ENCODE peak calls at places on chromosome 5, in five cellular contexts. One of them, this sample, is unnamed. For H3K27me3, the result is how much of the 10 kb centered on the place peaks cover.

GRCh38 chr5:85452322-85453025 is 1067.8 kb upstream of the EDIL3 start:
- DNase-seq in brain microvascular endothelial cell: no peak
- DNase-seq in psoas muscle: no peak
- DNase-seq in heart right ventricle: no peak
- DNase-seq in H9: no peak
- DNase-seq in this sample: no peak

GRCh38 chr5:21774791-21775190 is 1078.4 kb downstream of the CDH12 start:
- DNase-seq in heart right ventricle: no peak
- DNase-seq in brain microvascular endothelial cell: no peak
- DNase-seq in psoas muscle: no peak
- DNase-seq in H9: no peak
- DNase-seq in this sample: no peak

GRCh38 chr5:171478946-171479775 is 59.7 kb downstream of the FGF18 start:
- DNase-seq in psoas muscle: no peak
- DNase-seq in H9: no peak
- DNase-seq in brain microvascular endothelial cell: no peak
- DNase-seq in heart right ventricle: no peak
- DNase-seq in this sample: no peak

GRCh38 chr5:83097582-83098265 is 20.4 kb downstream of the XRCC4 start:
- DNase-seq in H9: no peak
- DNase-seq in brain microvascular endothelial cell: no peak
- DNase-seq in psoas muscle: no peak
- DNase-seq in heart right ventricle: no peak
- DNase-seq in this sample: no peak

GRCh38 chr5:56612353-56612752 is 203.0 kb upstream of the MAP3K1 start:
- DNase-seq in heart right ventricle: no peak
- DNase-seq in brain microvascular endothelial cell: no peak
- DNase-seq in psoas muscle: no peak
- DNase-seq in H9: no peak
- DNase-seq in this sample: no peak

GRCh38 chr5:126044931-126045565 is 378.2 kb upstream of the GRAMD2B start:
- DNase-seq in heart right ventricle: no peak
- DNase-seq in brain microvascular endothelial cell: no peak
- DNase-seq in H9: no peak
- DNase-seq in psoas muscle: no peak
- DNase-seq in this sample: no peak

GRCh38 chr5:150081541-150082283 is 4.6 kb downstream of the CSF1R start:
- DNase-seq in psoas muscle: peak
- DNase-seq in H9: no peak
- DNase-seq in heart right ventricle: peak
- DNase-seq in brain microvascular endothelial cell: no peak
- DNase-seq in this sample: peak

GRCh38 chr5:57539281-57539701 is 56.7 kb upstream of the ACTBL2 start:
- DNase-seq in heart right ventricle: no peak
- DNase-seq in H9: no peak
- DNase-seq in brain microvascular endothelial cell: peak
- DNase-seq in psoas muscle: no peak
- DNase-seq in this sample: no peak

GRCh38 chr5:141605523-141606277 is 13.1 kb downstream of the DIAPH1 start:
- DNase-seq in brain microvascular endothelial cell: peak
- DNase-seq in H9: no peak
- DNase-seq in psoas muscle: no peak
- DNase-seq in heart right ventricle: peak
- DNase-seq in this sample: peak

GRCh38 chr5:112551437-112552018 is 132.5 kb upstream of the EPB41L4A start:
- DNase-seq in psoas muscle: no peak
- DNase-seq in brain microvascular endothelial cell: peak
- DNase-seq in heart right ventricle: peak
- DNase-seq in H9: no peak
- DNase-seq in this sample: no peak

GRCh38 chr5:140632366-140633080 is 452 bp downstream of the CD14 start:
- DNase-seq in psoas muscle: peak
- DNase-seq in H9: no peak
- DNase-seq in heart right ventricle: peak
- DNase-seq in brain microvascular endothelial cell: peak
- DNase-seq in this sample: peak

GRCh38 chr5:39107350-39107749 is 33.2 kb upstream of the RICTOR start:
- DNase-seq in heart right ventricle: no peak
- DNase-seq in H9: no peak
- DNase-seq in brain microvascular endothelial cell: no peak
- DNase-seq in psoas muscle: no peak
- DNase-seq in this sample: no peak

DNA sequence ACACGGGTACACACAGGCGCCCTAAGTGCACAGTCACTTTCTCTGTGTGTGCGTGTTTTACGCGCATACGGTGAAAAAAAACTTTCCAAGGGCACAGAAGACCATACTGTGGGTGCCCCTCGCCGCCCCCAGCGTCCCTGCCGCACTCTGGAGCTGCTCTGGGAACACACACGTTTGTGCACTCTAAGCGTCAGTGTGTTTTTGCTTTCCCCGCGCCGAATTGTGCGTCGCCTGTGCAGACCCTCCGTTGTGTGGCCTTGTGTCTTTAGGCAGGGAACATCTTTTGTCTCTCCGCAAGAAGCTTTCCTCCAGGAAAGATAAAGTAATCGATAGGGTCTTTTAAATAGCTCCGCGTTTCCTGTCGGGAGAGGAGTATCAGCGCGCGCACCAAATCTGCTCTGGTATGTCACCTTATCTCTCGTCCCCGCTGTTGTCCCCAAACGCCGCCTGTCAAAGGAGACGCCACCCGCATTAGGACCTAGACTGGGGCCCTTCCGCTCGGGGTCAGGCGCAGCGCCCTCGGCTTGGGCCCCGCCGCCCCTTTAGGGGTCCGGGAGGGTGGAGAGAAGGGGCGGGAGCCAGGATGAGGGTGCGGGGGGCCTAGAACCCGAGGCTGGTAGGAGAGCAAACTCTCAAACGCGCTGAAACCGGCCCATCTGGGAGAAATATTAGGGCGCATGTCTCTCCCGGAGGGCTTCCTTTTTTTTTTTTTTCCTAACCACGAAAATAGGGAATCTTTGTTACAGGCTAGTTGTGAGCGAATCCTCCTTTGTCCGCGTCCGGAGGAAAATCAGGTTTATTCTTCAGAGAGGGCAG is 10.5 kb upstream of the NKX2-5 start:
- DNase-seq in H9: peak
- DNase-seq in brain microvascular endothelial cell: no peak
- DNase-seq in psoas muscle: no peak
- DNase-seq in heart right ventricle: no peak
- DNase-seq in this sample: no peak
- H3K27me3 ChIP-seq in H9: half or more
- H3K27me3 ChIP-seq in brain microvascular endothelial cell: half or more
- H3K27me3 ChIP-seq in psoas muscle: half or more
- H3K27me3 ChIP-seq in heart right ventricle: under half
- H3K27me3 ChIP-seq in this sample: half or more

GRCh38 chr5:58868931-58869330 is 286.1 kb downstream of the RAB3C start:
- DNase-seq in brain microvascular endothelial cell: no peak
- DNase-seq in H9: no peak
- DNase-seq in psoas muscle: no peak
- DNase-seq in heart right ventricle: no peak
- DNase-seq in this sample: no peak

GRCh38 chr5:58872670-58873273 is 289.9 kb downstream of the RAB3C start:
- DNase-seq in psoas muscle: no peak
- DNase-seq in brain microvascular endothelial cell: no peak
- DNase-seq in H9: no peak
- DNase-seq in heart right ventricle: no peak
- DNase-seq in this sample: no peak

DNA sequence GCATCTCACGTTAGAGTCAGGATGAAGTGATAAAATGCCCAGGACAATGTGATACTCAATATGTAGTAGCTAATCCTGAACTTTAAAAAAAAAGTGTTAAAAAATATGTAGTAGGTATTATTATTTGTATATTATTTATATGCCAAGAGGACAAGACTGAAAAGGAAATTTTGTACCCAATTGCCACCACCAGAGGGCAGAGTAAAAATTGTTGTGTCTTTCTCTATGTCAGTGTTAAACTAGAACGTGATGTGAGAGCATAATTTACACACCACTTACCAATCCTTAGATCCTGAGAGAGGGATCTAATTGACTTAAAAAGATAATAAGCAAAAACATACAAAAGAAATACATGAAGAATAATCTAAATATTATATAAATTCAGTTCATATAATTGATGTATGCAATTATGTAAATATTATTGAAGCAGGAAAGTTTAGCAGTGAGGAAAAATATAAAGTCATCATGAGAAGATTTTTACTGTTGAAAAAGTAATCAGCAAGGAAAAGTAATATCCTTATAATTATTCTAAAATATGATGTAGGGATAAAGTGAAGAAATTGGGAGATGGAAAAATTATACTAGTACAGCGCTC is 288.9 kb downstream of the RAB3C start:
- DNase-seq in psoas muscle: no peak
- DNase-seq in brain microvascular endothelial cell: peak
- DNase-seq in H9: no peak
- DNase-seq in heart right ventricle: no peak
- DNase-seq in this sample: no peak
- TF ChIP-seq CTCF in psoas muscle: peak
- TF ChIP-seq CTCF in brain microvascular endothelial cell: peak
- TF ChIP-seq CTCF in H9: peak
- TF ChIP-seq CTCF in heart right ventricle: peak
- TF ChIP-seq CTCF in this sample: peak

DNA sequence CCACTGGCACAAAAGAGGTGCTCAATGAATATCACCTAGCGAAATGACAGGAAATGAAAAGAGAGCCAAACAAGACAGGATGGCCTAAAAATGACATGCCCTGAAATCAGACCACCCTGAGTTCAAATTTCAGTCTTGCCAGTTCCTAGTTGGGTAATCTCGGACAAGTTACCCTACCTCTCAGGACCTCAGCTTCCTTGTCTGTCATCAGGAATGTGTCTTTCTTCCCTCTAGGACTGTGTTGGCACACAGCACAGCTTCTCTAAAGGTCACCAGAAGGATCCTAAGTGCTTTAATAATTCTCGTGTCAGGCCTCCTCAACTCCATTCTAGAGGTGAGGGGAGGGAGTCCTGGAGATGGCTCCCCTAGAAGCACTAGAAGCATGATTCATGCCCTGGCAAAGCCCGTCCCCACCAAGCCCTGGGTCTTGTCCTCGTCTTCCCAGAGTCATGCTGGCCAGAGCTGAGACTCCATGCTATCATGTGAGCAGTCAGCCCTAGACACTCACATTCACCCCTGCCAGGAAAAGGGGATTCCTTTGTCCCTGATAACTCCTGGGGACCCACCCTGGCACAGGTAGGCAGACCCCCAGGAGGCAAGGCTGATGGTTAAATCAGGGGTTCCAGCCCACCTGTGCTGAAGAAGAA is 128.8 kb upstream of the HAND1 start:
- DNase-seq in psoas muscle: no peak
- DNase-seq in H9: no peak
- DNase-seq in heart right ventricle: no peak
- DNase-seq in brain microvascular endothelial cell: no peak
- DNase-seq in this sample: no peak
- H3K27me3 ChIP-seq in psoas muscle: under half
- H3K27me3 ChIP-seq in H9: under half
- H3K27me3 ChIP-seq in heart right ventricle: under half
- H3K27me3 ChIP-seq in brain microvascular endothelial cell: under half
- H3K27me3 ChIP-seq in this sample: under half

GRCh38 chr5:94391996-94392395 is 226.4 kb downstream of the KIAA0825 start:
- DNase-seq in heart right ventricle: no peak
- DNase-seq in brain microvascular endothelial cell: no peak
- DNase-seq in H9: no peak
- DNase-seq in psoas muscle: no peak
- DNase-seq in this sample: no peak

GRCh38 chr5:94395468-94395867 is 222.9 kb downstream of the KIAA0825 start:
- DNase-seq in H9: no peak
- DNase-seq in heart right ventricle: no peak
- DNase-seq in brain microvascular endothelial cell: no peak
- DNase-seq in psoas muscle: no peak
- DNase-seq in this sample: no peak

GRCh38 chr5:94396687-94397086 is 221.7 kb downstream of the KIAA0825 start:
- DNase-seq in heart right ventricle: no peak
- DNase-seq in brain microvascular endothelial cell: no peak
- DNase-seq in psoas muscle: no peak
- DNase-seq in H9: no peak
- DNase-seq in this sample: no peak

GRCh38 chr5:94402096-94402495 is 216.3 kb downstream of the KIAA0825 start:
- DNase-seq in heart right ventricle: no peak
- DNase-seq in psoas muscle: no peak
- DNase-seq in brain microvascular endothelial cell: no peak
- DNase-seq in H9: no peak
- DNase-seq in this sample: no peak

GRCh38 chr5:94397508-94397907 is 220.9 kb downstream of the KIAA0825 start:
- DNase-seq in H9: no peak
- DNase-seq in heart right ventricle: no peak
- DNase-seq in psoas muscle: no peak
- DNase-seq in brain microvascular endothelial cell: no peak
- DNase-seq in this sample: no peak
- TF ChIP-seq CTCF in H9: peak
- TF ChIP-seq CTCF in heart right ventricle: no peak
- TF ChIP-seq CTCF in psoas muscle: no peak
- TF ChIP-seq CTCF in brain microvascular endothelial cell: no peak
- TF ChIP-seq CTCF in this sample: no peak

GRCh38 chr5:159406571-159406970 is 76.3 kb upstream of the IL12B start:
- DNase-seq in H9: no peak
- DNase-seq in psoas muscle: no peak
- DNase-seq in brain microvascular endothelial cell: no peak
- DNase-seq in heart right ventricle: no peak
- DNase-seq in this sample: no peak
- H3K27me3 ChIP-seq in H9: under half
- H3K27me3 ChIP-seq in psoas muscle: under half
- H3K27me3 ChIP-seq in brain microvascular endothelial cell: under half
- H3K27me3 ChIP-seq in heart right ventricle: under half
- H3K27me3 ChIP-seq in this sample: under half

GRCh38 chr5:66306105-66306843 is 162.2 kb downstream of the SREK1 start:
- DNase-seq in H9: peak
- DNase-seq in brain microvascular endothelial cell: peak
- DNase-seq in heart right ventricle: peak
- DNase-seq in psoas muscle: no peak
- DNase-seq in this sample: no peak

GRCh38 chr5:66302344-66302743 is 158.2 kb downstream of the SREK1 start:
- DNase-seq in H9: no peak
- DNase-seq in psoas muscle: no peak
- DNase-seq in heart right ventricle: no peak
- DNase-seq in brain microvascular endothelial cell: no peak
- DNase-seq in this sample: no peak

GRCh38 chr5:66312291-66312690 is 168.2 kb downstream of the SREK1 start:
- DNase-seq in H9: no peak
- DNase-seq in brain microvascular endothelial cell: no peak
- DNase-seq in heart right ventricle: no peak
- DNase-seq in psoas muscle: no peak
- DNase-seq in this sample: no peak

GRCh38 chr5:66306844-66307315 is 162.8 kb downstream of the SREK1 start:
- DNase-seq in brain microvascular endothelial cell: no peak
- DNase-seq in H9: no peak
- DNase-seq in heart right ventricle: peak
- DNase-seq in psoas muscle: no peak
- DNase-seq in this sample: no peak

DNA sequence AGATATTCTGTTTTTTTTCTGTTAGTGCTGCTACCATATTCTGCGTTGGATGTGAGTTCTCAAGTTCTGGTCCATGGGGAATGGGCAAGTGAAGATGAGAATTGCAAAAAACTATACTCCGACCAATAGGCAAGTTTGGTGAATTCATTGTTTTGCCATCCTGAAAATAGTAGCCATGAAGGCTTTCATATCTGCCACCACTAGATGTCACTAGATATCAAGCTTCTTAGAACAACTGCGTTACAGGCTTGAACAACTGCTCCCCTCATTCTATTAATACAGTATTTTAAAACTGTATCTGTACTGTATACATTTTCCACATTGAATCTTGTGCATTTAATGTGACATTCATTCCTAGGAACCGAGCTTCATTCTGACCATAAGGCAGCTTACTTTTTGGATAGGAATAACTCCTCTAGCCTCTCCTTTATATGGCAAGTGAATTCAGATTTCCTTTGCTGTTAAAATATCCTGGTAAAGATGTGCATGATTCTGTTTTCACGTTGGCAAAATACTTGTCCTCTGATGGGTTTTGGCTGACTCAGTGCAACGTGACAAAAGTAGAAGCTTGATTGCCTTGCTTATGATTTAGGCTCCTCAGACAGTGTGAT is 163.7 kb downstream of the SREK1 start:
- DNase-seq in H9: no peak
- DNase-seq in heart right ventricle: peak
- DNase-seq in brain microvascular endothelial cell: peak
- DNase-seq in psoas muscle: no peak
- DNase-seq in this sample: no peak
- TF ChIP-seq CTCF in H9: peak
- TF ChIP-seq CTCF in heart right ventricle: peak
- TF ChIP-seq CTCF in brain microvascular endothelial cell: peak
- TF ChIP-seq CTCF in psoas muscle: peak
- TF ChIP-seq CTCF in this sample: peak

This sample was measured in gastrocnemius medialis.